ENCODE peak calls at places on chromosome 1, in six cellular contexts. L is HT-29; E is activated T-helper 1 cell treated with anti-CD3 and anti-CD28 coated beads, Interleukin-12 subunit alpha, Interleukin-12 subunit beta, Interleukin-2, Interleukin-4 antibody, amounts not matched to agents 30 ng/mL and 10 ng/mL and 1 ng/mL, durations not matched to agents 14 hours and 24 hours and 36 hours; P is RWPE1; O is trophoblast cell; K is HCEC 1CT. W is an unnamed sample.

GRCh38 chr1:47578862-47579419 is 141.1 kb downstream of the FOXD2 start:
- DNase-seq in L (no peak), E (no peak), P (no peak), O (no peak), K (no peak), W (no peak)

GRCh38 chr1:107683198-107683657 is 281.8 kb downstream of the VAV3 start:
- DNase-seq in L (peak; percentile 43), E (no peak), P (peak; percentile 27), O (peak; percentile 96), K (no peak), W (no peak)

GRCh38 chr1:236603896-236604217 is 459 bp downstream of the HEATR1 start:
- DNase-seq in L (no peak), E (peak; percentile 18), P (peak; percentile 20), O (peak; percentile 32), K (peak; percentile 20), W (peak; percentile 73)

GRCh38 chr1:111571987-111572386 is 47.6 kb upstream of the RAP1A start:
- DNase-seq in L (no peak), E (no peak), P (no peak), O (no peak), K (peak; percentile 71), W (no peak)

GRCh38 chr1:229068266-229069043 is 202.5 kb upstream of the RAB4A start:
- DNase-seq in L (no peak), E (no peak), P (no peak), O (no peak), K (no peak), W (no peak)

GRCh38 chr1:152053375-152053774 is 16.6 kb upstream of the S100A11 start:
- DNase-seq in L (no peak), E (no peak), P (no peak), O (no peak), K (no peak), W (no peak)

GRCh38 chr1:180937624-180938225 is 25.0 kb downstream of the KIAA1614 start:
- DNase-seq in L (no peak), E (no peak), P (no peak), O (no peak), K (no peak), W (no peak)

GRCh38 chr1:24374891-24375786 is 38.4 kb downstream of the STPG1 start:
- DNase-seq in L (peak; percentile 50), E (no peak), P (peak; percentile 73), O (no peak), K (no peak), W (no peak)

GRCh38 chr1:2443285-2444137 is 31.1 kb upstream of the PEX10 start:
- DNase-seq in L (no peak), E (no peak), P (no peak), O (no peak), K (no peak), W (no peak)

GRCh38 chr1:6003568-6004411 is 11.6 kb upstream of the NPHP4 start:
- DNase-seq in L (no peak), E (no peak), P (no peak), O (no peak), K (no peak), W (no peak)

GRCh38 chr1:8702121-8702520 is 115.3 kb downstream of the RERE start:
- DNase-seq in L (peak; percentile 88), E (no peak), P (peak; percentile 39), O (peak; percentile 46), K (peak; percentile 38), W (peak; percentile 65)

GRCh38 chr1:22296701-22297591 is 154.0 kb upstream of the WNT4 start:
- DNase-seq in L (no peak), E (no peak), P (peak; percentile 40), O (peak; percentile 21), K (no peak), W (no peak)

GRCh38 chr1:224052767-224053166 is 61.1 kb upstream of the FBXO28 start:
- DNase-seq in L (no peak), E (no peak), P (peak; percentile 64), O (no peak), K (peak; percentile 86), W (peak; percentile 92)

GRCh38 chr1:66402194-66402593 is 131.8 kb upstream of the SGIP1 start:
- DNase-seq in L (no peak), E (no peak), P (no peak), O (no peak), K (no peak), W (no peak)

GRCh38 chr1:32702599-32703478 is at the start of gene SYNC:
- DNase-seq in L (no peak), E (peak; percentile 17), P (peak; percentile 59), O (no peak), K (peak; percentile 64), W (no peak)

GRCh38 chr1:19814681-19815503 is at the start of gene RNF186:
- DNase-seq in L (peak; percentile 87), E (no peak), P (no peak), O (peak; percentile 7), K (no peak), W (no peak)

GRCh38 chr1:226438007-226438406 is 30.1 kb upstream of the PARP1 start:
- DNase-seq in L (peak; percentile 50), E (no peak), P (no peak), O (no peak), K (peak; percentile 16), W (peak; percentile 54)

GRCh38 chr1:78358145-78358544 is 132.6 kb upstream of the PTGFR start:
- DNase-seq in L (no peak), E (no peak), P (no peak), O (no peak), K (no peak), W (no peak)